ENCODE peak calls at places on chromosome 15, in eight cellular contexts. K is thyroid gland, F is stomach, P is K562, U is adrenal gland, O is esophagus squamous epithelium, B is hepatocyte, I is iPS DF 6.9. Y is an unnamed sample.

GRCh38 chr15:97947465-97948262 is 12.8 kb upstream of the ARRDC4 start:
- DNase-seq in K (no peak), F (no peak), P (no peak), U (no peak), O (no peak), B (peak; percentile 45), I (no peak), Y (no peak)

GRCh38 chr15:98344591-98344990 is 303.7 kb upstream of the IGF1R start:
- DNase-seq in K (no peak), F (no peak), P (no peak), U (no peak), O (no peak), B (no peak), I (no peak), Y (no peak)

GRCh38 chr15:65370885-65371284 is 6.9 kb downstream of the IGDCC3 start:
- DNase-seq in K (no peak), F (no peak), P (no peak), U (no peak), O (no peak), B (no peak), I (no peak), Y (no peak)

GRCh38 chr15:58340176-58340575 is 91.6 kb upstream of the LIPC start:
- DNase-seq in K (no peak), F (no peak), P (no peak), U (no peak), O (no peak), B (no peak), I (no peak), Y (no peak)

GRCh38 chr15:70323111-70323851 is 225.6 kb upstream of the TLE3 start:
- DNase-seq in K (peak; percentile 12), F (peak; percentile 38), P (no peak), U (peak; percentile 50), O (no peak), B (peak; percentile 54), I (no peak), Y (peak; percentile 76)

GRCh38 chr15:78422571-78423340 is 15.3 kb upstream of the IREB2 start:
- DNase-seq in K (peak; percentile 74), F (peak; percentile 72), P (peak; percentile 73), U (peak; percentile 76), O (no peak), B (peak; percentile 80), I (no peak), Y (peak; percentile 45)

GRCh38 chr15:53305554-53305953 is 453.9 kb downstream of the WDR72 start:
- DNase-seq in K (no peak), F (no peak), P (no peak), U (no peak), O (no peak), B (no peak), I (no peak), Y (no peak)

GRCh38 chr15:34889486-34889885 is 80.1 kb downstream of the AQR start:
- DNase-seq in K (no peak), F (no peak), P (no peak), U (no peak), O (no peak), B (no peak), I (no peak), Y (peak; percentile 2)

GRCh38 chr15:70892912-70893560 is 410 bp downstream of the LRRC49 start:
- DNase-seq in K (peak; percentile 42), F (no peak), P (no peak), U (no peak), O (no peak), B (peak; percentile 63), I (no peak), Y (peak; percentile 53)

GRCh38 chr15:85306946-85307686 is 73.3 kb upstream of the AKAP13 start:
- DNase-seq in K (peak; percentile 36), F (peak; percentile 39), P (no peak), U (no peak), O (no peak), B (no peak), I (no peak), Y (no peak)

GRCh38 chr15:57747206-57747605 is 40.7 kb downstream of the POLR2M start:
- DNase-seq in K (peak; percentile 60), F (peak; percentile 41), P (peak; percentile 33), U (no peak), O (no peak), B (no peak), I (no peak), Y (no peak)

GRCh38 chr15:90883526-90883931 is 775 bp upstream of the FES start:
- DNase-seq in K (no peak), F (no peak), P (no peak), U (no peak), O (no peak), B (no peak), I (no peak), Y (no peak)

GRCh38 chr15:90886291-90886614 is 1.9 kb downstream of the FES start:
- DNase-seq in K (no peak), F (no peak), P (no peak), U (no peak), O (no peak), B (no peak), I (no peak), Y (no peak)

GRCh38 chr15:90883971-90884718 is at the start of gene FES:
- DNase-seq in K (peak; percentile 71), F (peak; percentile 67), P (no peak), U (peak; percentile 56), O (no peak), B (peak; percentile 70), I (no peak), Y (peak; percentile 69)

GRCh38 chr15:90885432-90886290 is 1.4 kb downstream of the FES start:
- DNase-seq in K (peak; percentile 75), F (peak; percentile 77), P (peak; percentile 76), U (peak; percentile 82), O (no peak), B (peak; percentile 84), I (no peak), Y (peak; percentile 65)

DNA sequence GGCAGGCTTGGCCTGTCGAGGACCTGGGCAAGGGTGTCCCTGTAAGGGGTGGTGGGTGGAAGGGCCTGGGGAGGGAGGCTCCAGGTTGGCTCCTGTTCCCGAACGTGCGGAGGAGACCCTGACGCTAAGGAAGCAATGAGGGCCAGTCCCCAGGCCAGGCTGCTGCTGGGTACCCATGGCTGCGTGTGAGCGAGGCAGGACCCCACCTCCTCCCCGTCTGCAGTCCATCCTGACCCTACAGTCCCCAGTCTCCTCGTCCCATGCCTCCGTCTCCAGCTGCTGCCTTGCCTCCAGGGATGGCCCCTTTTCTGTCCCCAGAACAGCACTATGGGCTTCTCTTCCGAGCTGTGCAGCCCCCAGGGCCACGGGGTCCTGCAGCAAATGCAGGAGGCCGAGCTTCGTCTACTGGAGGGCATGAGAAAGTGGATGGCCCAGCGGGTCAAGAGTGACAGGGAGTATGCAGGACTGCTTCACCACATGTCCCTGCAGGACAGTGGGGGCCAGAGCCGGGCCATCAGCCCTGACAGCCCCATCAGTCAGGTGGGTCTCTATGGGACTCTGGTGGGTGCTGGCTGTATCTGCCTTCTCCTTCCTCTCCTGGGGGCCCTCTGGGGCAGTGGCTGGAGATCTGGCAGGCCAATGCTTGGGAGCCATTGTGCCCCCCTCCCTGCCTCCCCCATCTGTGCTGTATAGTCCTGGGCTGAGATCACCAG is 571 bp downstream of the FES start:
- DNase-seq in K (no peak), F (no peak), P (no peak), U (no peak), O (no peak), B (no peak), I (no peak), Y (no peak)
- H3K36me3 ChIP-seq in K (peaks cover 28% of the 10 kb centered on the region), F (peaks cover 60% of the 10 kb centered on the region), P (peaks cover 36% of the 10 kb centered on the region), U (peaks cover 49% of the 10 kb centered on the region), O (peaks cover 50% of the 10 kb centered on the region), B (no peaks in the 10 kb centered on the region), I (peaks cover 9% of the 10 kb centered on the region), Y (peaks cover 3% of the 10 kb centered on the region)

GRCh38 chr15:79919749-79920511 is 23.1 kb upstream of the MTHFS start:
- DNase-seq in K (no peak), F (no peak), P (no peak), U (no peak), O (no peak), B (peak; percentile 17), I (no peak), Y (no peak)
- H3K9me3 ChIP-seq in K (no peaks in the 10 kb centered on the region), F (peaks cover 36% of the 10 kb centered on the region), P (peaks cover 51% of the 10 kb centered on the region), U (no peaks in the 10 kb centered on the region), O (peaks cover 69% of the 10 kb centered on the region), B (no peaks in the 10 kb centered on the region), I (peaks cover 5% of the 10 kb centered on the region), Y (peaks cover 54% of the 10 kb centered on the region)

DNA sequence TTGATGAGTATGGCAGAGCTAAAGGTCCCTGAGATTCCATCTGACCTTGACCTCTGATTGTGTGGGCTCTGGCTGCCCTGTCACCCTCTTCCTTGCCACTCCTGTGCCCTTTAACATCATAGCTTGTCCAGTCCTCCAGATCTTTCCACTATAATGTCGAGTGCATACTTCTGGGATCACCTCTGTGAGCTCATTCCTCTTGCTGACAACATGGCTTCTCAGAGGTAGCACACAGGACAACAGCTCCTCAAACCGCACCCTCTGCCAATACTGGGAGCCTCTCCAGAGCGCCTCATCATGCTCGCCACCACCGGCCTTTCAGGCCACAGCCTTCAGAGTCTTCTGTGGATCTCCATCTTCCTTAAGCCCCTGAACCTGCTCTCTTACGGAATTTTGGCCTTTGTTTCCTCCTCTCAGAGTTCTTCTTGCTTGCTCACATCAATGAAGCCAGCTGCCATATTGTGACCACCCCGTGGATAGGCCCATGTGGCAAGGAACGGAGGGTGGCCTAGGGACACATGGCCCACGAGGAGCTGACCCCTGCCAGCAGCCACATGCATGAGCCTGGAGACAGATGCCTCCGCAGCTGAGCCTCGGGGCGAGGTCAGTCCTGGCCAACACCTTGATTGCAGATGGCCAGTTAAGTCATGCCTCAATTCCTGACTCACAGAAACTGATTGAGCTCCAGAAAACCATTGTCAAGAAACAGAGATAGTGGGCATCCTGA is 31.1 kb downstream of the PLA2G4D start:
- DNase-seq in K (no peak), F (no peak), P (no peak), U (no peak), O (no peak), B (no peak), I (no peak), Y (no peak)
- H3K4me3 ChIP-seq in K (no peak overlapping the region), F (no peak overlapping the region), P (no peak overlapping the region), U (no peak overlapping the region), O (no peak overlapping the region), B (no peak overlapping the region), I (no peak overlapping the region), Y (no peak overlapping the region)

GRCh38 chr15:66706840-66707239 is 4.8 kb downstream of the SMAD6 start:
- DNase-seq in K (no peak), F (no peak), P (no peak), U (no peak), O (no peak), B (no peak), I (no peak), Y (no peak)

GRCh38 chr15:66705277-66705927 is 3.4 kb downstream of the SMAD6 start:
- DNase-seq in K (no peak), F (no peak), P (no peak), U (no peak), O (no peak), B (no peak), I (no peak), Y (no peak)

GRCh38 chr15:66706225-66706732 is 4.2 kb downstream of the SMAD6 start:
- DNase-seq in K (peak; percentile 94), F (peak; percentile 63), P (peak; percentile 65), U (no peak), O (no peak), B (peak; percentile 65), I (no peak), Y (no peak)

GRCh38 chr15:66708389-66708788 is 6.4 kb downstream of the SMAD6 start:
- DNase-seq in K (no peak), F (no peak), P (no peak), U (no peak), O (no peak), B (no peak), I (no peak), Y (no peak)

GRCh38 chr15:66707310-66708160 is 5.5 kb downstream of the SMAD6 start:
- DNase-seq in K (peak; percentile 78), F (peak; percentile 62), P (no peak), U (no peak), O (no peak), B (peak; percentile 82), I (no peak), Y (peak; percentile 93)
- H3K36me3 ChIP-seq in K (no peaks in the 10 kb centered on the region), F (peaks cover 6% of the 10 kb centered on the region), P (peaks cover 15% of the 10 kb centered on the region), U (no peaks in the 10 kb centered on the region), O (no peaks in the 10 kb centered on the region), B (no peaks in the 10 kb centered on the region), I (peaks cover 2% of the 10 kb centered on the region), Y (peaks cover 73% of the 10 kb centered on the region)

Y was measured in MG63.